ENCODE peak calls at places on chromosome 12, in ten cellular contexts. H, U, C, L, R, A, W, G, X and N are unnamed samples.

GRCh38 chr12:46259071-46259470 is 9.8 kb downstream of the SLC38A1 start:
- DNase-seq in R (no peak), L (no peak), C (no peak), W (no peak), H (peak; percentile 42), G (no peak), A (no peak), U (no peak), X (no peak), N (no peak)

GRCh38 chr12:57181561-57182155 is 34.2 kb upstream of the LRP1-AS start:
- DNase-seq in R (no peak), A (no peak), W (no peak), L (no peak), H (no peak), C (no peak), U (peak; percentile 34), G (no peak), X (no peak), N (no peak)

GRCh38 chr12:3119745-3120660 is 42.8 kb downstream of the TSPAN9 start:
- DNase-seq in C (no peak), A (no peak), G (peak; percentile 54), U (peak; percentile 79), H (no peak), W (no peak), R (peak; percentile 6), X (no peak), L (no peak), N (no peak)

GRCh38 chr12:68111995-68112394 is 47.5 kb downstream of the IFNG start:
- DNase-seq in G (no peak), L (no peak), C (no peak), R (no peak), X (no peak), W (no peak), A (no peak), H (no peak), U (no peak), N (no peak)

GRCh38 chr12:52231305-52232232 is 1.5 kb upstream of the KRT7 start:
- DNase-seq in R (no peak), X (no peak), A (no peak), L (no peak), W (no peak), C (no peak), U (no peak), H (peak; percentile 51), G (no peak), N (no peak)

GRCh38 chr12:131674373-131674772 is 36.5 kb upstream of the SFSWAP start:
- DNase-seq in H (no peak), G (no peak), A (no peak), C (no peak), U (no peak), W (no peak), X (no peak), L (no peak), R (no peak), N (no peak)

GRCh38 chr12:130517588-130517987 is 179.9 kb downstream of the PIWIL1 start:
- DNase-seq in L (no peak), G (no peak), C (no peak), U (no peak), H (no peak), R (no peak), A (no peak), W (no peak), X (no peak), N (no peak)

GRCh38 chr12:15230137-15230536 is 8.9 kb upstream of the RERG start:
- DNase-seq in U (no peak), R (no peak), X (no peak), A (no peak), G (no peak), L (no peak), H (no peak), W (no peak), C (no peak), N (no peak)

GRCh38 chr12:90801776-90802175 is 153.2 kb downstream of the CCER1 start:
- DNase-seq in A (no peak), H (peak; percentile 77), U (peak; percentile 72), C (no peak), L (no peak), W (no peak), X (no peak), R (peak; percentile 48), G (no peak), N (no peak)

GRCh38 chr12:34396861-34397590 is 374.7 kb downstream of the ALG10 start:
- DNase-seq in W (no peak), A (no peak), L (peak; percentile 21), R (no peak), H (no peak), X (no peak), C (peak; percentile 1), G (peak; percentile 2), U (no peak), N (peak; percentile 36)

GRCh38 chr12:24222968-24223367 is 273.5 kb upstream of the SOX5 start:
- DNase-seq in C (no peak), H (no peak), U (peak; percentile 3), A (no peak), G (no peak), L (no peak), X (peak; percentile 52), R (peak; percentile 87), W (no peak), N (no peak)

GRCh38 chr12:122208073-122208820 is 4.7 kb downstream of the B3GNT4 start:
- DNase-seq in A (no peak), R (no peak), G (no peak), W (no peak), L (no peak), U (no peak), X (no peak), C (no peak), H (no peak), N (no peak)

GRCh38 chr12:102344691-102345090 is 135.7 kb downstream of the IGF1 start:
- DNase-seq in L (no peak), R (no peak), A (no peak), X (no peak), H (no peak), W (no peak), U (no peak), G (no peak), C (no peak), N (no peak)

GRCh38 chr12:66503746-66504145 is 175.1 kb downstream of the GRIP1 start:
- DNase-seq in R (no peak), H (no peak), C (no peak), W (no peak), G (no peak), X (no peak), A (no peak), L (no peak), U (no peak), N (no peak)

GRCh38 chr12:65894127-65894526 is 69.8 kb downstream of the HMGA2 start:
- DNase-seq in L (no peak), H (peak; percentile 64), G (no peak), U (peak; percentile 41), W (no peak), R (peak; percentile 67), X (no peak), A (no peak), C (no peak), N (no peak)

GRCh38 chr12:23921099-23921846 is 28.2 kb downstream of the SOX5 start:
- DNase-seq in W (no peak), U (no peak), X (no peak), G (no peak), R (peak; percentile 5), L (no peak), H (no peak), C (no peak), A (no peak), N (no peak)

DNA sequence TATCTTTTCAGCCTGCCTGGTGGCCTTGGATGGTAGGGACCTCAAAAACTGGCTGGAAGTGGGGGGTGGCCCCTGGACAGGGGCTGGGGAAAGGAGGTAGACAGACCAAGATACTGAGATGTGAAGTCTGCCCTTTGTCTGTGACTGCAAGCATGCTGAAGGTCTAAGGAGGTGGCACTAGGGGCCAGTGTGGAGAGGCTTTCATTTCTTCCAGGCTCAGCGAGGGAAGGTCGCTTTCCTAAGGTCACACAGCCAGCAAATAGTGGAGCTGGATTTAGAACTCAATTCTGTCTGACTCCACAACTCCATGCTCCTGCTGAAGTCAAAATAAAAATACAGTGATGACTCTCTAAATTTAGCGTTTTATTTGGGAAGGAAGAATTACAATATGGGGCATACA is 11.3 kb upstream of the PLBD2 start:
- DNase-seq in H (no peak), U (no peak), R (no peak), L (no peak), C (no peak), W (no peak), X (no peak), A (no peak), G (no peak), N (no peak)
- H3K36me3 ChIP-seq in H (no peaks in the 10 kb centered on the region), U (no peaks in the 10 kb centered on the region), R (no peaks in the 10 kb centered on the region), L (no peaks in the 10 kb centered on the region), C (no peaks in the 10 kb centered on the region), W (no peaks in the 10 kb centered on the region), X (no peaks in the 10 kb centered on the region), A (no peaks in the 10 kb centered on the region), G (no peaks in the 10 kb centered on the region), N (no peaks in the 10 kb centered on the region)

GRCh38 chr12:47798481-47798948 is 21.2 kb downstream of the HDAC7 start:
- DNase-seq in A (no peak), L (no peak), W (no peak), U (no peak), R (no peak), G (no peak), H (no peak), C (no peak), X (no peak), N (no peak)
- H3K36me3 ChIP-seq in A (peaks cover 54% of the 10 kb centered on the region), L (peaks cover 54% of the 10 kb centered on the region), W (no peaks in the 10 kb centered on the region), U (peaks cover 18% of the 10 kb centered on the region), R (peaks cover 51% of the 10 kb centered on the region), G (peaks cover 53% of the 10 kb centered on the region), H (peaks cover 11% of the 10 kb centered on the region), C (peaks cover 11% of the 10 kb centered on the region), X (peaks cover 54% of the 10 kb centered on the region), N (peaks cover 37% of the 10 kb centered on the region)

DNA sequence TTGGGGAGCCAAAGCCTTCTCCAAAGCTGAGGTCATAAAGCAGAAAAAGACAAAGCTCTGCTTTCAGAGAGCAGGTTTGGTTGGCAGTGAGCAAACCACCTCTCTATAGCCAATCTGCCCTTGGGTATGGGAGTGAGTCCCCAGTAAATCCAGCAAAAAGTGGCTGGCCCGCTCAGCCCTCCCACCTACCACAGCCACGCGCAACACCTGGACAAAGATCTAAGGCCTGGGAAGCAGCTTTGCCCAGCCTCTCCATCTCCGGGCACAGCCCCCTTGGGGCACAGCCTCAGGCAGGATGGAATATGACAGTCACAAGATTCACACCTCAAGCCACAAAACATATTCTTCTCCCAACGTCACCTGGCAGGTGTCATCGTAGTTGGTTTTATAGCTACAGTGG is 211.7 kb upstream of the EEA1 start:
- DNase-seq in U (no peak), L (no peak), G (no peak), W (no peak), A (no peak), X (no peak), C (no peak), R (no peak), H (no peak), N (no peak)
- H3K36me3 ChIP-seq in U (no peaks in the 10 kb centered on the region), L (no peaks in the 10 kb centered on the region), G (no peaks in the 10 kb centered on the region), W (no peaks in the 10 kb centered on the region), A (no peaks in the 10 kb centered on the region), X (no peaks in the 10 kb centered on the region), C (no peaks in the 10 kb centered on the region), R (no peaks in the 10 kb centered on the region), H (no peaks in the 10 kb centered on the region), N (no peaks in the 10 kb centered on the region)

DNA sequence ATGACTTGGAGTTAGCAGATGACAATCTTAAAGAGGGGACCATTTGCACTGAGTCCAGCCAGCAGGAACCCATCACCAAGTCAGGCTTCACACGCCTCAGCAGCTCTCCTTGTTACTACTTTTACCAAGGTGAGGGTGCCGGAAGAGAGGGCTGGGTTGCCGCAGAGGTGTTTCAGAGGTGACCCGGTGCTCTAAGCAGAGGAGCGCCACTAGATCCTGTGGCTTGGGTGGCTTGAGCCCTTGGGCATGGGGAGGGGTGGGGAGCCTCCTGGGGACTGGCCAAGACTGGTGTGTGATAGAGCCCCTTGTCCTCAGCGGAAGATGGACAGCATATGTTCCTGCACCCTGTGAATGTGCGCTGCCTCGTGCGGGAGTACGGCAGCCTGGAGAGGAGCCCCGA is 17.7 kb downstream of the POP5 start:
- DNase-seq in R (no peak), X (no peak), A (no peak), G (no peak), C (no peak), U (no peak), H (no peak), W (no peak), L (no peak), N (no peak)
- H3K36me3 ChIP-seq in R (peaks cover 64% of the 10 kb centered on the region), X (peaks cover 40% of the 10 kb centered on the region), A (peaks cover 57% of the 10 kb centered on the region), G (peaks cover 97% of the 10 kb centered on the region), C (peaks cover 83% of the 10 kb centered on the region), U (peaks cover 69% of the 10 kb centered on the region), H (peaks cover 72% of the 10 kb centered on the region), W (no peaks in the 10 kb centered on the region), L (peaks cover 93% of the 10 kb centered on the region), N (peaks cover 61% of the 10 kb centered on the region)